ENCODE peak calls at places on chromosomes 1 and 21, in eight cellular contexts. U is RPMI8226, Z is NCI-H1092, V is astrocyte of the cerebellum, R is RWPE1, A is endothelial cell, C is lung, B is T follicular helper cell. J is an unnamed sample.

GRCh38 chr1:64242895-64243756 is 39.7 kb downstream of the UBE2U start:
- DNase-seq in A (no peak), U (peak), C (no peak), B (no peak), R (peak), Z (no peak), V (peak), J (no peak)

GRCh38 chr1:182633657-182634281 is 29.6 kb upstream of the RGS16 start:
- DNase-seq in C (no peak), U (peak), A (no peak), B (no peak), Z (peak), V (no peak), R (no peak), J (no peak)

GRCh38 chr1:221782970-221783369 is 41.1 kb upstream of the DUSP10 start:
- DNase-seq in B (no peak), C (no peak), U (no peak), R (no peak), A (no peak), Z (no peak), V (no peak), J (no peak)

GRCh38 chr1:116710326-116711060 is 43.0 kb upstream of the IGSF3 start:
- DNase-seq in R (no peak), B (no peak), U (no peak), Z (peak), A (no peak), V (no peak), C (no peak), J (no peak)

GRCh38 chr21:46515109-46515508 is 56.4 kb downstream of the DIP2A start:
- DNase-seq in B (no peak), C (no peak), V (no peak), R (no peak), Z (no peak), A (no peak), U (peak), J (peak)

GRCh38 chr1:8116892-8117262 is 90.8 kb upstream of the ERRFI1 start:
- DNase-seq in U (no peak), C (peak), B (no peak), Z (no peak), R (no peak), A (no peak), V (peak), J (no peak)

GRCh38 chr1:170929835-170930554 is 5.3 kb upstream of the MROH9 start:
- DNase-seq in B (no peak), R (peak), C (peak), A (peak), U (peak), Z (peak), V (peak), J (no peak)

GRCh38 chr1:154736840-154737239 is 128.9 kb upstream of the ADAR start:
- DNase-seq in U (no peak), Z (no peak), B (no peak), R (peak), C (no peak), V (no peak), A (no peak), J (no peak)

GRCh38 chr1:200206761-200207160 is 179.3 kb downstream of the NR5A2 start:
- DNase-seq in B (no peak), V (no peak), C (no peak), R (peak), Z (no peak), A (no peak), U (no peak), J (no peak)

GRCh38 chr1:33228935-33229487 is 27.3 kb upstream of the ZNF362 start:
- DNase-seq in A (no peak), C (no peak), V (peak), R (peak), B (no peak), U (no peak), Z (no peak), J (no peak)

GRCh38 chr1:27143408-27143807 is 11.5 kb downstream of the SLC9A1 start:
- DNase-seq in B (no peak), V (no peak), A (no peak), Z (no peak), C (no peak), R (no peak), U (no peak), J (no peak)

GRCh38 chr1:108830119-108831008 is 26.5 kb downstream of the AKNAD1 start:
- DNase-seq in A (no peak), V (peak), Z (no peak), C (peak), B (no peak), U (no peak), R (peak), J (no peak)

GRCh38 chr1:41919131-41919530 is 409 bp upstream of the HIVEP3 start:
- DNase-seq in B (no peak), R (no peak), A (no peak), V (no peak), C (no peak), U (no peak), Z (no peak), J (no peak)